ENCODE peak calls at places on chromosomes 12 and 14, in seven cellular contexts. A, V, J, B, R, I and H are unnamed samples. For H3K4me1, the result is how much of the 10 kb centered on the place peaks cover.

GRCh38 chr14:27050195-27050594 is 452.4 kb upstream of the NOVA1 start:
- DNase-seq in A (no peak), V (no peak), J (no peak), B (no peak), R (no peak), I (no peak), H (no peak)

GRCh38 chr12:113413488-113413939 is 8.7 kb upstream of the SDSL start:
- DNase-seq in A (peak), V (no peak), J (no peak), B (no peak), R (no peak), I (peak), H (peak)

GRCh38 chr12:95385246-95385645 is 88.7 kb upstream of the METAP2 start:
- DNase-seq in A (no peak), V (peak), J (no peak), B (peak), R (no peak), I (peak), H (no peak)

GRCh38 chr12:128551266-128552025 is 272.3 kb downstream of the SLC15A4 start:
- DNase-seq in A (no peak), V (no peak), J (no peak), B (no peak), R (no peak), I (no peak), H (no peak)

GRCh38 chr12:94596596-94596995 is 53.8 kb downstream of the TMCC3 start:
- DNase-seq in A (no peak), V (no peak), J (no peak), B (peak), R (no peak), I (no peak), H (no peak)

GRCh38 chr12:120849765-120850164 is 54.4 kb downstream of the SPPL3 start:
- DNase-seq in A (no peak), V (no peak), J (no peak), B (no peak), R (no peak), I (peak), H (peak)

GRCh38 chr12:67667276-67668073 is 18.9 kb downstream of the DYRK2 start:
- DNase-seq in A (no peak), V (peak), J (peak), B (no peak), R (peak), I (no peak), H (peak)

GRCh38 chr12:49649445-49649844 is 26.1 kb downstream of the PRPF40B start:
- DNase-seq in A (no peak), V (no peak), J (no peak), B (no peak), R (no peak), I (no peak), H (peak)

GRCh38 chr14:24273422-24273998 is 2.1 kb upstream of the RABGGTA start:
- DNase-seq in A (no peak), V (peak), J (no peak), B (no peak), R (no peak), I (no peak), H (peak)

GRCh38 chr14:75969891-75970290 is 11.9 kb downstream of the TGFB3 start:
- DNase-seq in A (peak), V (no peak), J (no peak), B (no peak), R (no peak), I (no peak), H (no peak)

GRCh38 chr12:4355843-4356327 is 23.6 kb downstream of the FGF23 start:
- DNase-seq in A (peak), V (peak), J (peak), B (peak), R (peak), I (peak), H (no peak)

GRCh38 chr14:79596531-79596930 is 614.8 kb downstream of the DIO2 start:
- DNase-seq in A (no peak), V (no peak), J (no peak), B (peak), R (no peak), I (peak), H (no peak)

GRCh38 chr12:85626782-85627171 is 209.4 kb downstream of the RASSF9 start:
- DNase-seq in A (no peak), V (no peak), J (no peak), B (no peak), R (no peak), I (no peak), H (no peak)

GRCh38 chr12:3014641-3015040 is 55.4 kb downstream of the TEAD4 start:
- DNase-seq in A (peak), V (peak), J (no peak), B (no peak), R (no peak), I (no peak), H (peak)

DNA sequence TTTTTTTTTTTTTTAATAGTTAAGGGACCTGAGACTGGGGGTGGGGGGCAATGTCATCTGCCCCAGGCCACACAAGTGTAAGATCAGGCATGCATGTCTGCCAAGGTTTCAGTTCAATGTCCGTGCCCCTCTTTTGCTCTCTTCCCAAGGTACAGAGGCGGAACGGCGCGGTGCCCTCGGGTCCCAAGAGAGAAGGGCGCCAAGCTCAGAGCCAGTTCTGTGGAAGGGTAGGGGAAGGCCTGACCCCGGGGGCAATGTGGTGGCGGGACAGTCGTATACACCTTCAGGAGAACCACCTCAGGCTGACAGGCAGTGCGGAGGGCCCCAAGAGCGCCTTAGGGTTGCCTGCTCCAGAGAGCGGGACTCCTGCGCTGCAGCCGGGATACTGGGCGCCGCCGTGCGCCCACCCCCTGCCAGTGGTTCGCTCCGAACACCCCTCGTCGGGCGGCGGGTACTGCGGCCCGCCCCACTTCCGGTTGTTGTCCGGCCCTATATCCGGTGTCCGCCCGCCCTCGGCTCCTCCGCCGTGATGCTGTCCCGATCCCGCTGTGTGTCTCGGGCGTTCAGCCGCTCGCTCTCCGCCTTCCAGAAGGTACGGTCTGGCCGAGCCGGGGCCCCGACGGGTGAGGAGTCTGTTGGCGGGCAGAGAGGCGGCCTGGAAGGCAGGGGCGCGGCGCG is at the start of gene DLST:
- DNase-seq in A (peak), V (peak), J (peak), B (peak), R (peak), I (peak), H (peak)
- H3K4me1 ChIP-seq in A (under half), V (under half), J (under half), B (under half), R (under half), I (under half), H (under half)

GRCh38 chr14:101823511-101824120 is 62.1 kb downstream of the PPP2R5C start:
- DNase-seq in A (no peak), V (no peak), J (no peak), B (no peak), R (no peak), I (no peak), H (no peak)

GRCh38 chr14:101826359-101826758 is 64.8 kb downstream of the PPP2R5C start:
- DNase-seq in A (no peak), V (no peak), J (no peak), B (no peak), R (no peak), I (no peak), H (no peak)

GRCh38 chr14:101823081-101823480 is 61.6 kb downstream of the PPP2R5C start:
- DNase-seq in A (no peak), V (no peak), J (no peak), B (peak), R (no peak), I (peak), H (no peak)

GRCh38 chr14:101825797-101826196 is 64.3 kb downstream of the PPP2R5C start:
- DNase-seq in A (no peak), V (no peak), J (no peak), B (no peak), R (no peak), I (no peak), H (no peak)

DNA sequence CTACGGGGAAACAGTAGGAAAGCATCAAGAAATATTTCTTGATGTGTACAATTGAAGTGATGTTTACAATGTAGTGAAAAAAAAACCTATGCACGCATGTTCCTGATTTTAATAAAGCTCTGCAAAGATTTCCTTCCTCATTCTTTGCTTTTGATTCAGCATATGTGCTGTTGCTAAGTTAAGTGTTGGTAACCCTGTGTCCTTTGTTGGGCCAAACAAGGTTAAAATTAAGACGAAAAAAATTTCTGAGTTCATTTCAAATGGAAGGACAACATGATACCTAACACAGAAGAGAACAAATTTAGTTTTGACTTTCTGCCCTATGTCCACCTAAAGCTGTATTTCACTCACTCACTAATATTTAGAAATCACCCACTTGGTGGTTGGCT is 62.8 kb downstream of the PPP2R5C start:
- DNase-seq in A (no peak), V (no peak), J (no peak), B (no peak), R (no peak), I (no peak), H (no peak)
- H3K4me1 ChIP-seq in A (under half), V (half or more), J (half or more), B (under half), R (under half), I (under half), H (half or more)

DNA sequence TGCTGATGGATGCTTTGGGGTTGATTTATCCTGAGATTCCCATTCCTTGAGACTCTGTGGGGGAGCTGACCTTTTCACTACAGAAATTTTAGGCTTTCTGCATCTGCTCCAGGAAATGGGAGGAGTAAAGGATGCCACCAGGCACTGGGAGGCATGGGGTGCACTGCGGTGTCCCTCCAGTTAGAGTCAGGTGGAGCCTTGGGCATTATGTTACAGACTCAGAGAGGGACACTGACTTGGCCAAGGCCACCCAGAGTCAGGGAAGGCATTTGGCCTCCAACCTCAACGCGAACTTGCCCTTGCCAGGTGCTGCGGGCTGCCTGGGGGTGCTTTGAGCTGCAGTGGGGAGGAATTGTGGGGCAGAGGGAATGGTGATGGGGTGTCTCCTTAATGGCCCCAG is 58.0 kb upstream of the TBX3 start:
- DNase-seq in A (no peak), V (no peak), J (no peak), B (no peak), R (no peak), I (no peak), H (no peak)
- H3K4me1 ChIP-seq in A (under half), V (under half), J (under half), B (under half), R (under half), I (under half), H (under half)

GRCh38 chr12:6166808-6167207 is 33.4 kb upstream of the CD9 start:
- DNase-seq in A (no peak), V (no peak), J (no peak), B (no peak), R (no peak), I (no peak), H (no peak)
- H3K4me1 ChIP-seq in A (under half), V (under half), J (half or more), B (under half), R (under half), I (under half), H (under half)